ENCODE peak calls at places on chromosomes 1 and 21, in seven cellular contexts. J, I, F, G, T, B and Z are unnamed samples.
A peak's percentile ranks its signal among the peaks of the same experiment; 100 is the strongest.

GRCh38 chr1:26913754-26914619 is at the start of gene NR0B2:
- DNase-seq in J (no peak), I (no peak), F (no peak), G (no peak), T (no peak), B (no peak), Z (no peak)

GRCh38 chr21:27104749-27105439 is 138.0 kb upstream of the ADAMTS5 start:
- DNase-seq in J (no peak), I (no peak), F (no peak), G (peak; percentile 41), T (no peak), B (no peak), Z (peak; percentile 13)

GRCh38 chr21:41366522-41367151 is 4.8 kb downstream of the MX2 start:
- DNase-seq in J (no peak), I (no peak), F (no peak), G (peak; percentile 68), T (no peak), B (no peak), Z (no peak)

GRCh38 chr1:59520194-59520593 is 223.3 kb downstream of the FGGY start:
- DNase-seq in J (no peak), I (no peak), F (no peak), G (peak; percentile 62), T (no peak), B (no peak), Z (peak; percentile 41)

GRCh38 chr1:174975764-174976163 is 24.0 kb upstream of the CACYBP start:
- DNase-seq in J (no peak), I (no peak), F (no peak), G (no peak), T (no peak), B (no peak), Z (no peak)

GRCh38 chr21:42262826-42263225 is 43.9 kb downstream of the ABCG1 start:
- DNase-seq in J (no peak), I (no peak), F (no peak), G (peak; percentile 3), T (no peak), B (no peak), Z (no peak)

GRCh38 chr1:162699366-162699765 is 67.1 kb downstream of the DDR2 start:
- DNase-seq in J (no peak), I (no peak), F (no peak), G (peak; percentile 42), T (no peak), B (no peak), Z (no peak)

GRCh38 chr1:16122361-16122881 is 33.4 kb downstream of the EPHA2 start:
- DNase-seq in J (no peak), I (no peak), F (no peak), G (no peak), T (no peak), B (no peak), Z (peak; percentile 61)

GRCh38 chr1:85550784-85551516 is 29.6 kb upstream of the CCN1 start:
- DNase-seq in J (no peak), I (no peak), F (no peak), G (peak; percentile 87), T (no peak), B (no peak), Z (no peak)